ENCODE peak calls at places on chromosomes 13 and 19, in seven cellular contexts. J is tibial nerve, W is testis, D is GM23248, F is left lung, C is psoas muscle, B is suprapubic skin. P is an unnamed sample. For H3K27me3, the result is how much of the 10 kb centered on the place peaks cover.

GRCh38 chr19:5225486-5226345 is 114.9 kb downstream of the PTPRS start:
- DNase-seq in J (no peak), W (no peak), D (peak), F (no peak), C (no peak), B (no peak), P (no peak)

GRCh38 chr19:57389730-57390598 is at the start of gene ZNF548:
- DNase-seq in J (peak), W (peak), D (peak), F (peak), C (peak), B (peak), P (peak)

GRCh38 chr19:29882719-29883105 is 59.3 kb upstream of the URI1 start:
- DNase-seq in J (no peak), W (no peak), D (no peak), F (no peak), C (no peak), B (peak), P (no peak)

GRCh38 chr13:99404005-99404755 is 97.0 kb upstream of the GPR183 start:
- DNase-seq in J (no peak), W (no peak), D (no peak), F (no peak), C (no peak), B (no peak), P (no peak)

GRCh38 chr19:18460900-18461299 is 23.0 kb upstream of the ISYNA1 start:
- DNase-seq in J (no peak), W (no peak), D (no peak), F (peak), C (no peak), B (no peak), P (no peak)

GRCh38 chr13:47594833-47595232 is 406.2 kb downstream of the SUCLA2 start:
- DNase-seq in J (no peak), W (no peak), D (peak), F (no peak), C (no peak), B (no peak), P (no peak)

GRCh38 chr13:73449258-73449657 is 390.5 kb downstream of the KLF5 start:
- DNase-seq in J (no peak), W (no peak), D (no peak), F (no peak), C (no peak), B (no peak), P (no peak)

GRCh38 chr13:109088528-109088927 is 459.1 kb downstream of the MYO16 start:
- DNase-seq in J (no peak), W (no peak), D (no peak), F (peak), C (no peak), B (no peak), P (no peak)

GRCh38 chr13:114065926-114066774 is 66.3 kb downstream of the RASA3 start:
- DNase-seq in J (no peak), W (no peak), D (peak), F (peak), C (no peak), B (no peak), P (no peak)

DNA sequence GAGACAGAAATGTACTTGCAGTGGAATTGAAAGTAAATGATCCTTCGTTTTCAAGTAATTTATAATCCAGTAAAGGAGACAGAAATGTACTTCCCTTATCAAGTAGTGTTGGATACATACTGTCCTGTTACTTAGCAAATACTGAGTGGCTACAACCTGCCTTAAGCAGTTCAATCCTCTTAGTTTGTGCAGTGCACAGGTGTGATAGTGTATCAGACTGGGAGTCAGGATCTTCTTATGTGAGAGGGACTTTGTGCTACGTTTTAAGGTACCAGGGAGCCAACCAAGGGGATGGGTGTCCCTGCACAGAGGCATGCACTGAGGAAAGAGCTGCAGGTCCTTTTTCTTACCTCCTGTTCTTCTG is 111.1 kb downstream of the DNAJC3 start:
- DNase-seq in J (no peak), W (no peak), D (no peak), F (no peak), C (no peak), B (no peak), P (no peak)
- H3K27ac ChIP-seq in J (no peak), W (no peak), D (no peak), F (no peak), C (no peak), B (no peak), P (no peak)

GRCh38 chr13:70390064-70390463 is 281.8 kb upstream of the KLHL1 start:
- DNase-seq in J (no peak), W (no peak), D (no peak), F (no peak), C (no peak), B (no peak), P (no peak)

GRCh38 chr13:70391678-70392077 is 283.4 kb upstream of the KLHL1 start:
- DNase-seq in J (no peak), W (no peak), D (no peak), F (no peak), C (no peak), B (no peak), P (no peak)

GRCh38 chr13:70386919-70387318 is 278.7 kb upstream of the KLHL1 start:
- DNase-seq in J (no peak), W (no peak), D (no peak), F (peak), C (no peak), B (no peak), P (no peak)

GRCh38 chr13:70390968-70391367 is 282.7 kb upstream of the KLHL1 start:
- DNase-seq in J (no peak), W (no peak), D (no peak), F (no peak), C (no peak), B (no peak), P (no peak)

GRCh38 chr13:70388935-70389334 is 280.7 kb upstream of the KLHL1 start:
- DNase-seq in J (no peak), W (no peak), D (no peak), F (no peak), C (no peak), B (no peak), P (no peak)
- H3K27me3 ChIP-seq in J (under half), W (under half), D (under half), F (under half), C (under half), B (under half), P (under half)

DNA sequence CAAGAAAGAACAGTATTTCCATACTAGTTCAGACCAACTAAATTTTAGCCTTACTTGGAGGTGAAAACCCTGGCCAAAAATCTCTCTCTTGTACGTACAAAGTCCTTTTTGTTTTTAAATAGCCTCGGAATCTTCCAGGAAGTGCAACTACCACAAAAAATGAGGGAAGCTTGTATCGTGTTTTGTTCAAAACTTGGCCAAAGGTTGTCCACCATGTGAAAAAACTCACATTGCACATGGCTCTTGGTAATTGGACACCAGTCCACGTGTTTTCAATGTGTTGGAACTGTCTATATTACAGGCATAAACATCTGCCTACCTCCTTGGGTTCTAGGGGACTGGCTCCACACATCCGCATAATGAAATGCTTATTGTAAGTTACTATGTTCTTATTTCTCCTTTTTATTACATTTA is 15.2 kb upstream of the STRN4 start:
- DNase-seq in J (no peak), W (no peak), D (peak), F (no peak), C (no peak), B (no peak), P (no peak)
- H3K27ac ChIP-seq in J (peak), W (peak), D (peak), F (peak), C (no peak), B (peak), P (no peak)

DNA sequence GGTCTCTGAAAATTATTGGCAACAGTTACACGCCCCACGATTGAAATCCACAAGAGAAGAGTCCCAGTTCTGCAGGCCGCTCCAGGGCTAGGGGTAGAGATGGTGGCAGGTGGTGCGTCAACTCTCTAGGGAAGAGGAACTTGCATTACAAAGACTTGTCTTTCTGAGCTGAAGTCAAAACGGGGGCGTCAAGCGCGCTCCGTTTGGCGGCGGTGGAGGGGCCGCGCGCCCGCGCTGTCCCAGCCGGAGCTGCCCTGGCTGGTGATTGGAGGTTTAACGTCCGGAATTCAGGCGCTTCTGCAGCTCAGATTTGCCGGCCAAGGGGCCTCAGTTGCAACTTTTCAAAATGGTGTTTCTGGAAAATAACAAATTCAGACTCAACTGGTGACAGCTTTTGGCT is 38.9 kb downstream of the SOX1 start:
- DNase-seq in J (no peak), W (no peak), D (no peak), F (no peak), C (no peak), B (no peak), P (no peak)
- H3K27me3 ChIP-seq in J (under half), W (under half), D (under half), F (half or more), C (under half), B (half or more), P (half or more)

GRCh38 chr19:42316223-42317211 is 3.4 kb downstream of the TMEM145 start:
- DNase-seq in J (no peak), W (no peak), D (peak), F (peak), C (no peak), B (no peak), P (no peak)
- H3K27ac ChIP-seq in J (no peak), W (no peak), D (no peak), F (no peak), C (no peak), B (no peak), P (no peak)